ENCODE peak calls at places on chromosomes 6 and 20, in five cellular contexts. One of them, this sample, is unnamed. For H3K79me2, the result is how much of the 10 kb centered on the place peaks cover.

GRCh38 chr20:23092409-23092756 is 6.3 kb upstream of the CD93 start:
- DNase-seq in mammary epithelial cell: no peak
- DNase-seq in astrocyte: peak
- DNase-seq in osteoblast: no peak
- DNase-seq in fibroblast of lung: peak
- DNase-seq in this sample: no peak

GRCh38 chr6:15317934-15318902 is 72.3 kb downstream of the JARID2 start:
- DNase-seq in astrocyte: no peak
- DNase-seq in osteoblast: peak
- DNase-seq in fibroblast of lung: peak
- DNase-seq in mammary epithelial cell: no peak
- DNase-seq in this sample: peak

GRCh38 chr6:44800171-44800671 is 412.7 kb downstream of the CDC5L start:
- DNase-seq in astrocyte: peak
- DNase-seq in mammary epithelial cell: peak
- DNase-seq in osteoblast: peak
- DNase-seq in fibroblast of lung: peak
- DNase-seq in this sample: no peak

GRCh38 chr6:23106951-23107350 is 537.6 kb downstream of the HDGFL1 start:
- DNase-seq in osteoblast: no peak
- DNase-seq in astrocyte: peak
- DNase-seq in fibroblast of lung: peak
- DNase-seq in mammary epithelial cell: peak
- DNase-seq in this sample: no peak

GRCh38 chr6:52390361-52390727 is 28.4 kb downstream of the PAQR8 start:
- DNase-seq in astrocyte: peak
- DNase-seq in mammary epithelial cell: peak
- DNase-seq in osteoblast: no peak
- DNase-seq in fibroblast of lung: peak
- DNase-seq in this sample: no peak

GRCh38 chr6:166556871-166557322 is 29.6 kb downstream of the RAMACL start:
- DNase-seq in astrocyte: peak
- DNase-seq in osteoblast: peak
- DNase-seq in fibroblast of lung: peak
- DNase-seq in mammary epithelial cell: peak
- DNase-seq in this sample: peak

GRCh38 chr20:36175016-36175415 is 20.5 kb downstream of the EPB41L1 start:
- DNase-seq in osteoblast: peak
- DNase-seq in mammary epithelial cell: no peak
- DNase-seq in fibroblast of lung: peak
- DNase-seq in astrocyte: no peak
- DNase-seq in this sample: no peak

GRCh38 chr6:170232186-170233002 is 58.5 kb downstream of the DLL1 start:
- DNase-seq in fibroblast of lung: peak
- DNase-seq in astrocyte: peak
- DNase-seq in osteoblast: no peak
- DNase-seq in mammary epithelial cell: peak
- DNase-seq in this sample: peak

GRCh38 chr20:54172856-54173652 is 732 bp downstream of the CYP24A1 start:
- DNase-seq in astrocyte: peak
- DNase-seq in mammary epithelial cell: peak
- DNase-seq in fibroblast of lung: peak
- DNase-seq in osteoblast: no peak
- DNase-seq in this sample: peak

GRCh38 chr20:10536531-10536930 is 101.4 kb downstream of the SLX4IP start:
- DNase-seq in astrocyte: no peak
- DNase-seq in osteoblast: no peak
- DNase-seq in mammary epithelial cell: no peak
- DNase-seq in fibroblast of lung: peak
- DNase-seq in this sample: no peak

GRCh38 chr6:14728396-14729024 is 517.4 kb upstream of the JARID2 start:
- DNase-seq in fibroblast of lung: peak
- DNase-seq in mammary epithelial cell: peak
- DNase-seq in astrocyte: peak
- DNase-seq in osteoblast: peak
- DNase-seq in this sample: no peak

GRCh38 chr20:53865905-53866786 is 204.2 kb downstream of the BCAS1 start:
- DNase-seq in mammary epithelial cell: peak
- DNase-seq in fibroblast of lung: peak
- DNase-seq in astrocyte: peak
- DNase-seq in osteoblast: no peak
- DNase-seq in this sample: peak

GRCh38 chr6:81950877-81951276 is 198.4 kb upstream of the TENT5A start:
- DNase-seq in astrocyte: peak
- DNase-seq in mammary epithelial cell: peak
- DNase-seq in fibroblast of lung: peak
- DNase-seq in osteoblast: peak
- DNase-seq in this sample: no peak

GRCh38 chr6:108914235-108915022 is 66.2 kb downstream of the ARMC2 start:
- DNase-seq in astrocyte: no peak
- DNase-seq in mammary epithelial cell: no peak
- DNase-seq in osteoblast: no peak
- DNase-seq in fibroblast of lung: no peak
- DNase-seq in this sample: no peak

GRCh38 chr6:25655746-25656145 is 3.7 kb downstream of the SCGN start:
- DNase-seq in astrocyte: no peak
- DNase-seq in fibroblast of lung: no peak
- DNase-seq in mammary epithelial cell: no peak
- DNase-seq in osteoblast: no peak
- DNase-seq in this sample: no peak

GRCh38 chr6:166774292-166774691 is 147.2 kb upstream of the RPS6KA2 start:
- DNase-seq in astrocyte: no peak
- DNase-seq in mammary epithelial cell: no peak
- DNase-seq in osteoblast: no peak
- DNase-seq in fibroblast of lung: no peak
- DNase-seq in this sample: no peak

GRCh38 chr6:81985191-81985590 is 232.7 kb upstream of the TENT5A start:
- DNase-seq in mammary epithelial cell: no peak
- DNase-seq in osteoblast: no peak
- DNase-seq in fibroblast of lung: no peak
- DNase-seq in astrocyte: no peak
- DNase-seq in this sample: no peak

GRCh38 chr6:7237653-7238190 is 75.3 kb downstream of the SSR1 start:
- DNase-seq in mammary epithelial cell: no peak
- DNase-seq in fibroblast of lung: no peak
- DNase-seq in astrocyte: no peak
- DNase-seq in osteoblast: no peak
- DNase-seq in this sample: no peak

GRCh38 chr6:32254761-32255211 is 30.9 kb upstream of the NOTCH4 start:
- DNase-seq in mammary epithelial cell: no peak
- DNase-seq in osteoblast: no peak
- DNase-seq in fibroblast of lung: no peak
- DNase-seq in astrocyte: no peak
- DNase-seq in this sample: no peak

GRCh38 chr6:6588064-6588923 is at the start of gene LY86:
- DNase-seq in astrocyte: no peak
- DNase-seq in osteoblast: no peak
- DNase-seq in mammary epithelial cell: no peak
- DNase-seq in fibroblast of lung: no peak
- DNase-seq in this sample: no peak

GRCh38 chr20:54221996-54222890 is 14.4 kb downstream of the PFDN4 start:
- DNase-seq in mammary epithelial cell: no peak
- DNase-seq in osteoblast: no peak
- DNase-seq in astrocyte: no peak
- DNase-seq in fibroblast of lung: no peak
- DNase-seq in this sample: no peak

GRCh38 chr20:54013397-54013941 is 56.9 kb downstream of the BCAS1 start:
- DNase-seq in fibroblast of lung: no peak
- DNase-seq in mammary epithelial cell: no peak
- DNase-seq in astrocyte: no peak
- DNase-seq in osteoblast: no peak
- DNase-seq in this sample: no peak

GRCh38 chr6:72715119-72715518 is 93.3 kb downstream of the KCNQ5 start:
- DNase-seq in mammary epithelial cell: peak
- DNase-seq in osteoblast: no peak
- DNase-seq in fibroblast of lung: no peak
- DNase-seq in astrocyte: no peak
- DNase-seq in this sample: peak
- H3K79me2 ChIP-seq in mammary epithelial cell: under half
- H3K79me2 ChIP-seq in osteoblast: under half
- H3K79me2 ChIP-seq in fibroblast of lung: under half
- H3K79me2 ChIP-seq in astrocyte: under half
- H3K79me2 ChIP-seq in this sample: under half

GRCh38 chr6:28449056-28449455 is 5.8 kb upstream of the ZSCAN23 start:
- DNase-seq in fibroblast of lung: no peak
- DNase-seq in astrocyte: no peak
- DNase-seq in osteoblast: no peak
- DNase-seq in mammary epithelial cell: no peak
- DNase-seq in this sample: no peak

GRCh38 chr6:28443112-28443773 is at the start of gene ZSCAN23:
- DNase-seq in fibroblast of lung: peak
- DNase-seq in astrocyte: peak
- DNase-seq in mammary epithelial cell: peak
- DNase-seq in osteoblast: peak
- DNase-seq in this sample: peak

DNA sequence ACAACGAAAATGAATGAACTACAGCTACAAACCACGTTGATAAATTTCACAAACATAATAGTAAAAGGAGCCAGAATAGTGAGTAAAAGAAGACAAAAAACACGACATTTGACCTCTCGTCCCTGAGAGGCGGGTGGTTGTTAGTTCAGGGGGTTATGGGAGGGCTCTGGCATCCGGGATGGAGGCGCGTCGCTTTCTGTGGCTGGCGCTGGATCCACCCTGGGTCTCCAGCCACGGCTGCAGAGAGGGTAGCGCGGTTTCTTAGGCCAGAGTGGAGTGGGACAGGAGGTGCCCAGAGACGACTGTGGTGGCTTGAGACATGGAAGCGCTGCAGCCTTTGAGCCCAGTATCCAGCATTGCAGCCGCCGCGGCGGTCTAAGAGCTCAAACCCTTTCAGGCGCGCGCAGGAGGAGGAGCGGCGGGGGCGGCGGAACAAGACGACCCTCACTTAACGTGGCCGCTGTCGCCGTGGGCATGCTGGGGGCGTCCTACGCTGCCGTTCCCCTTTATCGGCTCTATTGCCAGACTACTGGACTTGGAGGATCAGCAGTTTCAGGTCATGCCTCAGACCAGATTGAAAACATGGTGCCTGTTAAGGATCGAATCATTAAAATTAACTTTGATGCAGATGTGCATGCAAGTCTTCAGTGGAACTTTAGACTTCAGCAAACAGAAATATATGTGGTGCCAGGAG is 3.7 kb upstream of the ZSCAN23 start:
- DNase-seq in osteoblast: peak
- DNase-seq in mammary epithelial cell: no peak
- DNase-seq in fibroblast of lung: peak
- DNase-seq in astrocyte: no peak
- DNase-seq in this sample: no peak
- H3K4me2 ChIP-seq in osteoblast: peak
- H3K4me2 ChIP-seq in mammary epithelial cell: peak
- H3K4me2 ChIP-seq in fibroblast of lung: peak
- H3K4me2 ChIP-seq in astrocyte: peak
- H3K4me2 ChIP-seq in this sample: peak

DNA sequence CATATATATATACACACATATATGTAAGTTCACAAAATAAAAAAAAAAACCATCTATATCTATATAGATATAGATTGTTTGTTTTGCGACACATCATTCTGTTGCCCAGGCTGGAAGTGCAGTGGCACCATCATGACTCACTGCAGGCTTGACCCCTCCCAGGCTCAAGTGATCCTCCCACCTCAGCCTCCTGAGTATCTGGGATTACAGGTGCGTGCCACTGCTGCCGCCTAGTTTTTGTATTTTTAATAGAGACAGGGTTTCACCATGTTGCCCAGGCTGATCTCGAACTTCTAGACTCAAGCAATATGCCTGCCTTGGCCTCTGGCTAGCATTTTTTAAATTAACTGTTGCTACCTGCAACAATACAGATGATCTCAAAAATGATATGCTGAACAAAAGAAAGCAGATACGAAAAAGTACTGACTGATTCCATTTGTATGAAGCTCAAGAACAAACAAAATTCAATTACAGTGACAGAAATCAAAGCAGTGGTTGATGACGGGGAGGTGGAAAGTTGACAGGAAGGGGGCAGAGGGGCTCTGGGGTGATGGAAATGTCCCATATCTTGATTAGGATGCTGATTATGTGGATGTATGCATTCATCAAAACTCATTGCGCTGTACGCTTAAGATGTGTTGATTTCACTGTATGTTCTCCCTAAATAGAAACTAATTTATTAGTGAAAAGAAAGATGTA is 49.6 kb downstream of the ATXN1 start:
- DNase-seq in astrocyte: no peak
- DNase-seq in fibroblast of lung: no peak
- DNase-seq in osteoblast: no peak
- DNase-seq in mammary epithelial cell: peak
- DNase-seq in this sample: peak
- H3K79me2 ChIP-seq in astrocyte: half or more
- H3K79me2 ChIP-seq in fibroblast of lung: under half
- H3K79me2 ChIP-seq in osteoblast: half or more
- H3K79me2 ChIP-seq in mammary epithelial cell: under half
- H3K79me2 ChIP-seq in this sample: under half

GRCh38 chr6:111759836-111760785 is 113.1 kb downstream of the FYN start:
- DNase-seq in fibroblast of lung: peak
- DNase-seq in mammary epithelial cell: no peak
- DNase-seq in astrocyte: peak
- DNase-seq in osteoblast: no peak
- DNase-seq in this sample: peak

GRCh38 chr6:111759413-111759835 is 113.8 kb downstream of the FYN start:
- DNase-seq in astrocyte: no peak
- DNase-seq in fibroblast of lung: no peak
- DNase-seq in mammary epithelial cell: no peak
- DNase-seq in osteoblast: peak
- DNase-seq in this sample: no peak

GRCh38 chr6:111761783-111762312 is 111.4 kb downstream of the FYN start:
- DNase-seq in astrocyte: no peak
- DNase-seq in fibroblast of lung: peak
- DNase-seq in mammary epithelial cell: no peak
- DNase-seq in osteoblast: no peak
- DNase-seq in this sample: no peak

GRCh38 chr6:111757342-111757741 is 115.9 kb downstream of the FYN start:
- DNase-seq in mammary epithelial cell: peak
- DNase-seq in osteoblast: no peak
- DNase-seq in fibroblast of lung: peak
- DNase-seq in astrocyte: peak
- DNase-seq in this sample: no peak

DNA sequence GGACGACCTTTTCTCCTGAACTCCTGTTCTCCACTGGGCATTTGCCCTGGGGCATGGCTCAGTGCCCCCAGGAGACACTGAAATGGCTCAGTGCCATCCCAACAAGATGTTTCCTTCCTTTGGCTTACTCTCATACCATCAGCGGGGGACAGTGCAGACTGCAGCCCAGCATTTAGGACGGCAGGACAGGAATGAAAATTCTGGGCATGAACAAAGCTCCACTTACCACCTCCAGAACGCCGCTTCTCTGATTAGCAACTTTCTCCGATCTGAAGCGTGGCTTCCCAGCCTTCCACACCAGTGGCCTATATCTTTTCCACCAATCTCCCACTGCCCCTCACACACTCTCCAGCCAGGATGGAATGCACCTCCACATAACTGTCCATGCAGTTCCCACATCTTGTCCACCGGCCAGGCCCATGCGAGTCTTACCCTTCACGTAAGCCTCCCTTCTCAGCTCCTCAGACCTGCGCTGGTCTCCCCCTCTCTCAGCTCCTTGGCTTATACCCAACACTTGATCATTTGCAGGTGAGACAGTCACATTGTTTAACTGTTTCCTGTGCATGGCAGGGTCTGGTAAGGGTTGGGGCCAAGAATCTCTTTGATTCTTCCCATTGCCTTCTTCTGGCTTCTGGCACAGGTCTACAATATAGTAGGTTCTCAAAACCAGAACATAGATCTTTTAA is 114.5 kb downstream of the FYN start:
- DNase-seq in osteoblast: no peak
- DNase-seq in mammary epithelial cell: no peak
- DNase-seq in fibroblast of lung: peak
- DNase-seq in astrocyte: no peak
- DNase-seq in this sample: no peak
- H3K4me2 ChIP-seq in osteoblast: no peak
- H3K4me2 ChIP-seq in mammary epithelial cell: no peak
- H3K4me2 ChIP-seq in fibroblast of lung: no peak
- H3K4me2 ChIP-seq in astrocyte: no peak
- H3K4me2 ChIP-seq in this sample: no peak

This sample was measured in trophoblast cell.